ENCODE peak calls at places on chromosome 1, in six cellular contexts. One of them, this sample, is unnamed. For H3K4me1, the result is how much of the 10 kb centered on the place peaks cover.

GRCh38 chr1:10528066-10529014 is 53.6 kb downstream of the PEX14 start:
- DNase-seq in transverse colon: peak
- DNase-seq in thoracic aorta: peak
- DNase-seq in naive thymus-derived CD4-positive, alpha-beta T cell: no peak
- DNase-seq in HAP-1: no peak
- DNase-seq in Panc1: peak
- DNase-seq in this sample: no peak

GRCh38 chr1:211751438-211751837 is 76.0 kb upstream of the NEK2 start:
- DNase-seq in transverse colon: no peak
- DNase-seq in thoracic aorta: no peak
- DNase-seq in naive thymus-derived CD4-positive, alpha-beta T cell: no peak
- DNase-seq in HAP-1: no peak
- DNase-seq in Panc1: no peak
- DNase-seq in this sample: no peak

GRCh38 chr1:175174273-175174672 is 18.3 kb downstream of the KIAA0040 start:
- DNase-seq in transverse colon: no peak
- DNase-seq in thoracic aorta: no peak
- DNase-seq in naive thymus-derived CD4-positive, alpha-beta T cell: no peak
- DNase-seq in HAP-1: no peak
- DNase-seq in Panc1: no peak
- DNase-seq in this sample: no peak

GRCh38 chr1:53511933-53512806 is 53.0 kb downstream of the DMRTB1 start:
- DNase-seq in transverse colon: no peak
- DNase-seq in thoracic aorta: no peak
- DNase-seq in naive thymus-derived CD4-positive, alpha-beta T cell: no peak
- DNase-seq in HAP-1: no peak
- DNase-seq in Panc1: no peak
- DNase-seq in this sample: no peak

GRCh38 chr1:183218981-183219621 is 33.0 kb downstream of the LAMC2 start:
- DNase-seq in transverse colon: peak
- DNase-seq in thoracic aorta: no peak
- DNase-seq in naive thymus-derived CD4-positive, alpha-beta T cell: peak
- DNase-seq in HAP-1: peak
- DNase-seq in Panc1: no peak
- DNase-seq in this sample: peak

GRCh38 chr1:18632218-18632588 is 1.6 kb downstream of the PAX7 start:
- DNase-seq in transverse colon: no peak
- DNase-seq in thoracic aorta: no peak
- DNase-seq in naive thymus-derived CD4-positive, alpha-beta T cell: no peak
- DNase-seq in HAP-1: no peak
- DNase-seq in Panc1: no peak
- DNase-seq in this sample: no peak

GRCh38 chr1:154745286-154745731 is 124.8 kb downstream of the KCNN3 start:
- DNase-seq in transverse colon: peak
- DNase-seq in thoracic aorta: no peak
- DNase-seq in naive thymus-derived CD4-positive, alpha-beta T cell: no peak
- DNase-seq in HAP-1: no peak
- DNase-seq in Panc1: no peak
- DNase-seq in this sample: no peak

GRCh38 chr1:183569801-183570200 is 20.5 kb downstream of the NCF2 start:
- DNase-seq in transverse colon: no peak
- DNase-seq in thoracic aorta: no peak
- DNase-seq in naive thymus-derived CD4-positive, alpha-beta T cell: no peak
- DNase-seq in HAP-1: no peak
- DNase-seq in Panc1: no peak
- DNase-seq in this sample: no peak

GRCh38 chr1:31509124-31510072 is 66.9 kb upstream of the TINAGL1 start:
- DNase-seq in transverse colon: peak
- DNase-seq in thoracic aorta: no peak
- DNase-seq in naive thymus-derived CD4-positive, alpha-beta T cell: no peak
- DNase-seq in HAP-1: no peak
- DNase-seq in Panc1: no peak
- DNase-seq in this sample: no peak

GRCh38 chr1:119631086-119631432 is 17.0 kb downstream of the ZNF697 start:
- DNase-seq in transverse colon: no peak
- DNase-seq in thoracic aorta: no peak
- DNase-seq in naive thymus-derived CD4-positive, alpha-beta T cell: no peak
- DNase-seq in HAP-1: no peak
- DNase-seq in Panc1: no peak
- DNase-seq in this sample: no peak
- H3K4me1 ChIP-seq in transverse colon: under half
- H3K4me1 ChIP-seq in thoracic aorta: under half
- H3K4me1 ChIP-seq in naive thymus-derived CD4-positive, alpha-beta T cell: under half
- H3K4me1 ChIP-seq in HAP-1: under half
- H3K4me1 ChIP-seq in Panc1: under half
- H3K4me1 ChIP-seq in this sample: under half

GRCh38 chr1:89697397-89697796 is 64.5 kb downstream of the LRRC8C start:
- DNase-seq in transverse colon: no peak
- DNase-seq in thoracic aorta: no peak
- DNase-seq in naive thymus-derived CD4-positive, alpha-beta T cell: no peak
- DNase-seq in HAP-1: no peak
- DNase-seq in Panc1: no peak
- DNase-seq in this sample: no peak

GRCh38 chr1:89699451-89699986 is 66.6 kb downstream of the LRRC8C start:
- DNase-seq in transverse colon: no peak
- DNase-seq in thoracic aorta: no peak
- DNase-seq in naive thymus-derived CD4-positive, alpha-beta T cell: no peak
- DNase-seq in HAP-1: no peak
- DNase-seq in Panc1: no peak
- DNase-seq in this sample: no peak

GRCh38 chr1:89698624-89699023 is 65.7 kb downstream of the LRRC8C start:
- DNase-seq in transverse colon: no peak
- DNase-seq in thoracic aorta: no peak
- DNase-seq in naive thymus-derived CD4-positive, alpha-beta T cell: no peak
- DNase-seq in HAP-1: no peak
- DNase-seq in Panc1: no peak
- DNase-seq in this sample: no peak

GRCh38 chr1:89695847-89696246 is 62.9 kb downstream of the LRRC8C start:
- DNase-seq in transverse colon: no peak
- DNase-seq in thoracic aorta: no peak
- DNase-seq in naive thymus-derived CD4-positive, alpha-beta T cell: no peak
- DNase-seq in HAP-1: no peak
- DNase-seq in Panc1: no peak
- DNase-seq in this sample: no peak

GRCh38 chr1:89698020-89698560 is 65.2 kb downstream of the LRRC8C start:
- DNase-seq in transverse colon: no peak
- DNase-seq in thoracic aorta: no peak
- DNase-seq in naive thymus-derived CD4-positive, alpha-beta T cell: no peak
- DNase-seq in HAP-1: no peak
- DNase-seq in Panc1: no peak
- DNase-seq in this sample: no peak
- H3K4me1 ChIP-seq in transverse colon: under half
- H3K4me1 ChIP-seq in thoracic aorta: under half
- H3K4me1 ChIP-seq in naive thymus-derived CD4-positive, alpha-beta T cell: half or more
- H3K4me1 ChIP-seq in HAP-1: under half
- H3K4me1 ChIP-seq in Panc1: under half
- H3K4me1 ChIP-seq in this sample: half or more

DNA sequence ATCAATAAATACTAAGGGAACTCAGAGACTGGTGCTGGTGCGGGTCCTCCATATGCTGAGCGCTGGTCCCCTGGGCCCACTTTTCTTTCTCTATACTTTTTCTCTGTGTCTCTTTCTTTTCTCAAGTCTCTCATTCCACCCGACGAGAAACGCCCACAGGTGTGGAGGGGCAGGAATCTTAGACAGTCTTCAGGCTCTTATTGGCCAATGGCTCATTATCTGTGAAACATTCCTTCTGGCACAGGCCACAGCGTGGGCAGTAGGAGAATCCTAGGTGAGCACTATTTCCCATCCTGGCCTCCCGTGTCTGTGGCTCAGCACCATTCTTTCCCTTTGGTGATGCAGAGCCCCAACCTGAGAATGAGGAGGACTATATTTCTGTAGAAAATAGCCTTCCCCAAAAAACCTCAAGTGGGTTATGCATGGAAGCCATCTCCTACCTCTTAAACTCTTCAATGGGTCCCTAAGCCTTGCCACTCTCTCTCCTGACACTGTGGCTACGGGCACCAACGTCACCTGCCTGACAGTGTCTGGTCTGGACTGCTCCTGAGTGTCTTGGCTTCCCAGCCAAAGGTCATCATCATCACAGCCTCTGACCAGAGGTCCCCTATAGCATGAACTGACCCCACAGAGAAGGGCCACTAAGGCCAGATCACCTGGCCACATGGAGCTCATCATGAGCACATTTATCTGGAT is 6.2 kb upstream of the SLAMF1 start:
- DNase-seq in transverse colon: no peak
- DNase-seq in thoracic aorta: no peak
- DNase-seq in naive thymus-derived CD4-positive, alpha-beta T cell: no peak
- DNase-seq in HAP-1: no peak
- DNase-seq in Panc1: no peak
- DNase-seq in this sample: no peak
- H3K4me1 ChIP-seq in transverse colon: under half
- H3K4me1 ChIP-seq in thoracic aorta: under half
- H3K4me1 ChIP-seq in naive thymus-derived CD4-positive, alpha-beta T cell: half or more
- H3K4me1 ChIP-seq in HAP-1: under half
- H3K4me1 ChIP-seq in Panc1: under half
- H3K4me1 ChIP-seq in this sample: under half

GRCh38 chr1:203426870-203427269 is 48.7 kb upstream of the PRELP start:
- DNase-seq in transverse colon: peak
- DNase-seq in thoracic aorta: no peak
- DNase-seq in naive thymus-derived CD4-positive, alpha-beta T cell: no peak
- DNase-seq in HAP-1: no peak
- DNase-seq in Panc1: no peak
- DNase-seq in this sample: no peak

GRCh38 chr1:203425668-203425999 is 50.0 kb upstream of the PRELP start:
- DNase-seq in transverse colon: no peak
- DNase-seq in thoracic aorta: no peak
- DNase-seq in naive thymus-derived CD4-positive, alpha-beta T cell: no peak
- DNase-seq in HAP-1: no peak
- DNase-seq in Panc1: no peak
- DNase-seq in this sample: no peak

GRCh38 chr1:203428981-203429599 is 46.5 kb upstream of the PRELP start:
- DNase-seq in transverse colon: peak
- DNase-seq in thoracic aorta: no peak
- DNase-seq in naive thymus-derived CD4-positive, alpha-beta T cell: no peak
- DNase-seq in HAP-1: no peak
- DNase-seq in Panc1: no peak
- DNase-seq in this sample: no peak

GRCh38 chr1:203426349-203426748 is 49.3 kb upstream of the PRELP start:
- DNase-seq in transverse colon: no peak
- DNase-seq in thoracic aorta: no peak
- DNase-seq in naive thymus-derived CD4-positive, alpha-beta T cell: no peak
- DNase-seq in HAP-1: no peak
- DNase-seq in Panc1: no peak
- DNase-seq in this sample: no peak

DNA sequence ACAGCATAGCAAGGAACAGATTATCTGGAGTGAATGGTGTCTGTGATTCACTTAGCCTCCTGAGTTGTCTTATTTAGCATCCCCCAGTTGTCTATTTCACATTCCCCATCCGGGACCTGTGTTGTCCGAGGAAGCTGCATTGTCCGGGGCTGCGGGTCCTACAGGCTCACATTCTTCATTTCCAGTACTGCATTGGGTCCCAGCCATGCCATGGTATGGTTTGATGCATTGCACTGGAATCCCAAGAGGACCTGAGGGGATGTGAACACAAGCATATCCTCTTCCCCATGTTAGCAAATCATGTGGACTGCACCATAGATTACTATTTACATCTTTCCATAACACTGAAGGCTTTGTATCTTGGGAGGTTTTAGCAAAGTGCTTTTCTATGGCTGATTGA is 48.2 kb upstream of the PRELP start:
- DNase-seq in transverse colon: no peak
- DNase-seq in thoracic aorta: no peak
- DNase-seq in naive thymus-derived CD4-positive, alpha-beta T cell: no peak
- DNase-seq in HAP-1: no peak
- DNase-seq in Panc1: no peak
- DNase-seq in this sample: no peak
- H3K4me1 ChIP-seq in transverse colon: under half
- H3K4me1 ChIP-seq in thoracic aorta: under half
- H3K4me1 ChIP-seq in naive thymus-derived CD4-positive, alpha-beta T cell: under half
- H3K4me1 ChIP-seq in HAP-1: under half
- H3K4me1 ChIP-seq in Panc1: under half
- H3K4me1 ChIP-seq in this sample: under half

GRCh38 chr1:12341667-12342066 is 111.8 kb downstream of the VPS13D start:
- DNase-seq in transverse colon: no peak
- DNase-seq in thoracic aorta: no peak
- DNase-seq in naive thymus-derived CD4-positive, alpha-beta T cell: no peak
- DNase-seq in HAP-1: no peak
- DNase-seq in Panc1: no peak
- DNase-seq in this sample: no peak
- H3K4me1 ChIP-seq in transverse colon: under half
- H3K4me1 ChIP-seq in thoracic aorta: half or more
- H3K4me1 ChIP-seq in naive thymus-derived CD4-positive, alpha-beta T cell: under half
- H3K4me1 ChIP-seq in HAP-1: under half
- H3K4me1 ChIP-seq in Panc1: under half
- H3K4me1 ChIP-seq in this sample: under half

DNA sequence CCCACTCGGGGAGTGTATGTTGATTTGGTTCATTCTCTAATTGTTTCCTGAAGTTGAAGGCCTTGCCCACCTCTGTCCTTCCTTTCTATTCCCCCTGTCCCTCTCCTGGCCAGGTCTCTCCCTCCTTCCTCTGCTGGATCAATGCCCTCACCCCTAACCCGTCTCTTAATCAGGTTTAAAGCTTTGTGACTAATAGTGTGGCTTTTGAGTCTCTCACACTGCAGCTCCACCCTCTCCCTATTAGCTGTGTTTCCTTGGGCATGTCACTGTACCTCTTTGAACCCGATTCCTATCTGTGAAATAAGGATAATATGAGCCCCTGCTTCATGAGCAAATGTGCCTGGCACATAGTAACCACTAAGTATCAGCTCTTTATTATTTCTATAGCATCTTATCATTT is 20.5 kb downstream of the AHDC1 start:
- DNase-seq in transverse colon: no peak
- DNase-seq in thoracic aorta: no peak
- DNase-seq in naive thymus-derived CD4-positive, alpha-beta T cell: no peak
- DNase-seq in HAP-1: no peak
- DNase-seq in Panc1: no peak
- DNase-seq in this sample: no peak
- H3K4me1 ChIP-seq in transverse colon: under half
- H3K4me1 ChIP-seq in thoracic aorta: under half
- H3K4me1 ChIP-seq in naive thymus-derived CD4-positive, alpha-beta T cell: under half
- H3K4me1 ChIP-seq in HAP-1: under half
- H3K4me1 ChIP-seq in Panc1: under half
- H3K4me1 ChIP-seq in this sample: under half

This sample was measured in effector memory CD4-positive, alpha-beta T cell.